ENCODE peak calls at places on chromosome 10, in five cellular contexts. U is cardiac muscle cell, N is AG10803, A is AG09309, E is WERI-Rb-1. O is an unnamed sample.

GRCh38 chr10:71346731-71347130 is 27.7 kb downstream of the SLC29A3 start:
- DNase-seq in N (no peak), A (no peak), U (no peak), E (peak), O (no peak)

GRCh38 chr10:35916791-35917190 is 274.7 kb upstream of the FZD8 start:
- DNase-seq in A (no peak), N (peak), E (no peak), U (no peak), O (peak)

GRCh38 chr10:71472912-71473311 is 76.2 kb downstream of the CDH23 start:
- DNase-seq in N (no peak), A (no peak), U (no peak), E (no peak), O (no peak)

GRCh38 chr10:49292565-49293207 is 6.3 kb upstream of the C10orf71 start:
- DNase-seq in N (no peak), A (no peak), U (no peak), E (no peak), O (no peak)

GRCh38 chr10:113005380-113005779 is 55.3 kb downstream of the TCF7L2 start:
- DNase-seq in E (no peak), U (no peak), A (no peak), N (no peak), O (no peak)

GRCh38 chr10:75048669-75049098 is 62.8 kb upstream of the SAMD8 start:
- DNase-seq in E (no peak), A (no peak), N (peak), U (no peak), O (peak)

GRCh38 chr10:42960491-42961155 is 116.2 kb upstream of the RET start:
- DNase-seq in N (peak), A (no peak), E (no peak), U (no peak), O (no peak)

GRCh38 chr10:95295031-95295755 is 4.4 kb upstream of the PDLIM1 start:
- DNase-seq in A (no peak), E (peak), N (peak), U (peak), O (peak)

GRCh38 chr10:117519895-117520294 is 22.7 kb upstream of the EMX2 start:
- DNase-seq in E (no peak), A (no peak), U (no peak), N (peak), O (peak)

GRCh38 chr10:72344932-72345331 is 9.8 kb downstream of the DNAJB12 start:
- DNase-seq in U (no peak), N (no peak), A (no peak), E (no peak), O (no peak)

GRCh38 chr10:90927293-90927692 is 6.4 kb upstream of the ANKRD1 start:
- DNase-seq in N (no peak), E (no peak), A (no peak), U (no peak), O (no peak)

GRCh38 chr10:44648691-44649090 is 262.4 kb upstream of the TMEM72 start:
- DNase-seq in A (no peak), N (peak), U (no peak), E (no peak), O (no peak)

GRCh38 chr10:78471326-78471722 is 437.7 kb downstream of the RPS24 start:
- DNase-seq in U (no peak), E (peak), N (no peak), A (no peak), O (no peak)

GRCh38 chr10:78473016-78473415 is 439.4 kb downstream of the RPS24 start:
- DNase-seq in U (peak), N (no peak), A (no peak), E (no peak), O (no peak)

GRCh38 chr10:78471723-78472541 is 438.3 kb downstream of the RPS24 start:
- DNase-seq in E (no peak), A (no peak), U (peak), N (no peak), O (peak)

GRCh38 chr10:78472542-78472890 is 438.9 kb downstream of the RPS24 start:
- DNase-seq in E (no peak), N (no peak), A (no peak), U (peak), O (no peak)

GRCh38 chr10:78470267-78471103 is 436.8 kb downstream of the RPS24 start:
- DNase-seq in A (no peak), N (no peak), U (no peak), E (no peak), O (no peak)
- TF ChIP-seq CTCF in A (no peak), N (no peak), U (no peak), E (no peak), O (no peak)

GRCh38 chr10:88117227-88117626 is 253.8 kb downstream of the PTEN start:
- DNase-seq in E (no peak), N (no peak), A (no peak), U (no peak), O (no peak)
- H3K4me3 ChIP-seq in E (no peak), N (no peak), A (no peak), U (no peak), O (no peak)

GRCh38 chr10:33521062-33521461 is 186.6 kb upstream of the NRP1 start:
- DNase-seq in E (no peak), U (no peak), A (no peak), N (peak), O (no peak)
- TF ChIP-seq CTCF in E (no peak), U (no peak), A (no peak), N (no peak), O (no peak)

DNA sequence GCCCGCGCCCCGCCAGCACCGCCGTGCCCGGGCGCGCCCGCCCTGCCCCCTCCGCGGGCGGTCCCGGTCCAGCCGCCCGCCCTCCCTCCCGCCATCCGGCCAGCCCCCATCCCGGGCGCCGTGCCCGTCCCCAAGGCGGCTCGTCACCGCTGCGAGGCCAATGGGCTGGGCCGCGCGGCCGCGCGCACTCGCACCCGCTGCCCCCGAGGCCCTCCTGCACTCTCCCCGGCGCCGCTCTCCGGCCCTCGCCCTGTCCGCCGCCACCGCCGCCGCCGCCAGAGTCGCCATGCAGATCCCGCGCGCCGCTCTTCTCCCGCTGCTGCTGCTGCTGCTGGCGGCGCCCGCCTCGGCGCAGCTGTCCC is at the start of gene HTRA1:
- DNase-seq in E (peak), U (peak), A (no peak), N (peak), O (peak)
- H3K4me3 ChIP-seq in E (peak), U (peak), A (peak), N (peak), O (peak)

DNA sequence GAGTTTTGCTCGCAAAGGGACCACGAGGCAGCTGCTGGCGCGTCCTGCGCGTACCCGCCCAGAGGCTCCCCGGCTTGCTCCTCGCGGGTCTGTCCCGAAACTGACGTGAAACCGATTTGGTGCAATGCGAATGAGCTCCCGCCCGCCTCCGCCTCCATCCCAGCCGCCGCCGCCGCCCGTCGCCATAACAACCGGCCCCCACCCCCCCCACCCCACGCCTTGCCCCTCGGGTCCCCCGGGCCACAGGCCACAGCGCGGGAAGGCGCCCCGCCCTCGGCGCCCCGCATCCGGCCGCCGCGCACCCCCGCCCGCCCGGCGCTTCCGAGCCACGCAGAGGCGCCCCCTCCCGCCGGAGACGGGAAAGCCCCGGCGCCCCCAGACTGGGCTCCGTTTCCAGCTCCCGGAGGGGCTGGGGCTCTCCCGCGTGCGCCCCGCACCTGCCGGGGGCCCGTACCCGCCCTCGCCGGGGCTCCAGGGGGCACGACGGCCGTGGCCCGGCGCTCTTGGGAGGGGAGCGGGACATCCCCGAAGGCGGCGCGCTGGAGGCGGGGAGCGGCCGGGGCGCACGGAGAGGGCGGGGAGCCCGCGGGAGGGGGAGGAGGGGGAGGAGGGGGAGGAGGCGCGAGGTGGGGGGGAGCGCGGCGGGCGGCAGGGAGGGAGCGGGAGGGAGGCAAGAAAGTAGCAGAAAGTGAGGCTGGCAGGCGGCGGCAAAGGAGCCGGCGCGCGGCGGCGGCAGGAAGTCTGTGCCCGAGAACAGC is at the start of gene CAMK1D:
- DNase-seq in E (peak), N (peak), A (peak), U (peak), O (peak)
- TF ChIP-seq CTCF in E (peak), N (no peak), A (peak), U (no peak), O (no peak)

GRCh38 chr10:64036306-64036930 is 515.2 kb downstream of the REEP3 start:
- DNase-seq in E (no peak), U (no peak), N (peak), A (no peak), O (no peak)

GRCh38 chr10:64039208-64039607 is 518.0 kb downstream of the REEP3 start:
- DNase-seq in A (no peak), E (no peak), N (no peak), U (no peak), O (no peak)

GRCh38 chr10:64038097-64038496 is 516.9 kb downstream of the REEP3 start:
- DNase-seq in A (no peak), N (no peak), U (no peak), E (no peak), O (no peak)

GRCh38 chr10:64036996-64037666 is 515.9 kb downstream of the REEP3 start:
- DNase-seq in N (no peak), E (no peak), U (no peak), A (no peak), O (no peak)

DNA sequence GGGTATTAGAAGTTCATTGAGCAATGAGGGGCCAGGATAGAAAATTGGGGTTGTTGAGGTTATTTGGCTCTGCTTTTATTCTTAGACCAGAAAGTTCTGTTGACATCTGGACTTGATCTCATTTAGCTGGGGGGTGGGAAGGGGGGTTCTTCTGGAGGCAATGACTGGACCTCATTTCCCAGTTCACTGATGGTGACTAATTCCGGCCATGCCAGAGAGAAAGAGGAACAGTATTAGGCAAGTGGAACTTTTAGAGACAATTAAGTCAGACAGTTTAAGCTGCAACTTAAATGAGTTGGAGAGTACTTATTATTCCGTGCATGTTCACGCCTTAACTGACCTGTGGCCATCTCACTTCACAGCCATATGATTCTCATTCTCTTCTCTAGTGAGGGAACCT is 512.5 kb downstream of the REEP3 start:
- DNase-seq in U (no peak), A (no peak), N (peak), E (no peak), O (no peak)
- H3K4me3 ChIP-seq in U (no peak), A (no peak), N (no peak), E (no peak), O (no peak)

GRCh38 chr10:7421519-7421918 is 10.7 kb upstream of the SFMBT2 start:
- DNase-seq in N (no peak), U (no peak), A (no peak), E (no peak), O (no peak)

GRCh38 chr10:7417807-7418206 is 7.0 kb upstream of the SFMBT2 start:
- DNase-seq in A (no peak), N (no peak), E (no peak), U (no peak), O (no peak)

GRCh38 chr10:7412482-7413251 is 1.8 kb upstream of the SFMBT2 start:
- DNase-seq in U (peak), A (no peak), N (no peak), E (no peak), O (no peak)

GRCh38 chr10:7419998-7420397 is 9.2 kb upstream of the SFMBT2 start:
- DNase-seq in U (no peak), A (no peak), N (no peak), E (no peak), O (no peak)

DNA sequence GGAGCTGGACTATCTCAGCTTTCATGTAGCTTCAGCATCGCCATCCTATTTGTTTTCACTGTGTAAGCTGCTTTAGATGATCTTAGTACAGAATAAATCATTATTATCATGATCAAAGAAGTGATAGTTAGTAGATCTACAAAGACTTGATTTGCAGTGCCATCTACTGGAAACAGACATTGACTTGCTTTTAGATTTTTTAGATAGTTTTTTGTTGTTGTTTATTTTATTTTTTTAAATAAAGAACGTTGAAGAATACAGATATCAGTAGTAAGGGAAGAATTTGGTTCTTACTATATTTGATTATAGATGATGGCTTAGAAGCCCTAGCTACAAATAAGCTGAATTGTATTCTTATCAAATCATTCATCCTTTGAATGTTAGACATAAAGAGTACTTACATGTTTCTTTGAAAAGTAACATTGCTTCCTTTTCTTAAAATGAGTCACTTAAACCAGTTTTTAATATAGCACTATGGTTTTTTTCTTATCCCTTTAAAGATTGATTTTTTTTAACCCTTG is 6.3 kb upstream of the SFMBT2 start:
- DNase-seq in A (peak), N (peak), U (no peak), E (no peak), O (peak)
- TF ChIP-seq CTCF in A (peak), N (peak), U (peak), E (no peak), O (peak)